ENCODE peak calls at places on chromosomes 12 and 14, in four cellular contexts. Q is ELF-1, G is A172, A is neural crest cell. M is an unnamed sample.

GRCh38 chr12:77120695-77121094 is 55.3 kb upstream of the E2F7 start:
- DNase-seq in A (no peak), Q (no peak), G (no peak), M (peak; percentile 33)

GRCh38 chr12:132314035-132314434 is 15.4 kb downstream of the GALNT9 start:
- DNase-seq in A (no peak), Q (no peak), G (no peak), M (no peak)

GRCh38 chr14:78319411-78319810 is 149.2 kb downstream of the NRXN3 start:
- DNase-seq in G (no peak), A (no peak), Q (no peak), M (no peak)

GRCh38 chr14:69606816-69607215 is 4.6 kb upstream of the SUSD6 start:
- DNase-seq in Q (no peak), G (no peak), A (no peak), M (no peak)

GRCh38 chr12:91778938-91779400 is 366.7 kb downstream of the BTG1 start:
- DNase-seq in Q (peak; percentile 17), A (no peak), G (peak; percentile 99), M (peak; percentile 92)

GRCh38 chr12:67241482-67241881 is 27.7 kb upstream of the CAND1 start:
- DNase-seq in A (no peak), Q (no peak), G (peak; percentile 4), M (peak; percentile 20)

GRCh38 chr12:53508534-53509199 is 1.4 kb upstream of the NPFF start:
- DNase-seq in G (peak; percentile 75), A (peak; percentile 95), Q (peak; percentile 95), M (peak; percentile 58)

GRCh38 chr12:121241203-121241970 is 31.5 kb downstream of the P2RX4 start:
- DNase-seq in G (no peak), A (no peak), Q (no peak), M (no peak)

GRCh38 chr12:124543052-124543590 is 24.3 kb downstream of the NCOR2 start:
- DNase-seq in G (no peak), Q (peak; percentile 69), A (no peak), M (no peak)

GRCh38 chr12:20018406-20018805 is 349.9 kb upstream of the PDE3A start:
- DNase-seq in A (no peak), G (no peak), Q (no peak), M (no peak)